ENCODE peak calls at places on chromosome 7, in six cellular contexts. One of them, this sample, is unnamed.
A peak's percentile ranks its signal among the peaks of the same experiment; 100 is the strongest.

GRCh38 chr7:125529237-125529636 is 599.6 kb upstream of the POT1 start:
- DNase-seq in thyroid gland: no peak
- DNase-seq in B cell: no peak
- DNase-seq in fibroblast of mammary gland: no peak
- DNase-seq in hepatocyte: no peak
- DNase-seq in A549: no peak
- DNase-seq in this sample: no peak

GRCh38 chr7:155368894-155369600 is 71.4 kb downstream of the INSIG1 start:
- DNase-seq in fibroblast of mammary gland: no peak
- DNase-seq in hepatocyte: no peak
- DNase-seq in B cell: no peak
- DNase-seq in thyroid gland: no peak
- DNase-seq in A549: no peak
- DNase-seq in this sample: no peak

GRCh38 chr7:37987732-37988131 is 67.3 kb downstream of the EPDR1 start:
- DNase-seq in fibroblast of mammary gland: peak; percentile 62
- DNase-seq in B cell: no peak
- DNase-seq in hepatocyte: peak; percentile 16
- DNase-seq in A549: no peak
- DNase-seq in thyroid gland: peak; percentile 19
- DNase-seq in this sample: peak; percentile 28

GRCh38 chr7:84113906-84114875 is 80.4 kb downstream of the SEMA3A start:
- DNase-seq in hepatocyte: no peak
- DNase-seq in B cell: no peak
- DNase-seq in fibroblast of mammary gland: no peak
- DNase-seq in thyroid gland: no peak
- DNase-seq in A549: no peak
- DNase-seq in this sample: no peak

GRCh38 chr7:139915864-139916716 is 87.0 kb downstream of the TBXAS1 start:
- DNase-seq in thyroid gland: peak; percentile 20
- DNase-seq in hepatocyte: peak; percentile 47
- DNase-seq in B cell: peak; percentile 21
- DNase-seq in fibroblast of mammary gland: peak; percentile 100
- DNase-seq in A549: peak; percentile 96
- DNase-seq in this sample: peak; percentile 98

GRCh38 chr7:96388166-96388565 is 66.3 kb upstream of the SLC25A13 start:
- DNase-seq in hepatocyte: no peak
- DNase-seq in thyroid gland: no peak
- DNase-seq in B cell: no peak
- DNase-seq in A549: no peak
- DNase-seq in fibroblast of mammary gland: peak; percentile 86
- DNase-seq in this sample: peak; percentile 92

GRCh38 chr7:128168667-128169210 is 72.3 kb upstream of the LEP start:
- DNase-seq in A549: no peak
- DNase-seq in thyroid gland: peak; percentile 52
- DNase-seq in fibroblast of mammary gland: no peak
- DNase-seq in B cell: peak; percentile 64
- DNase-seq in hepatocyte: peak; percentile 75
- DNase-seq in this sample: peak; percentile 22

GRCh38 chr7:127782550-127783266 is 130.7 kb downstream of the SND1 start:
- DNase-seq in thyroid gland: no peak
- DNase-seq in fibroblast of mammary gland: peak; percentile 25
- DNase-seq in A549: no peak
- DNase-seq in hepatocyte: no peak
- DNase-seq in B cell: no peak
- DNase-seq in this sample: no peak

GRCh38 chr7:152443586-152443985 is 7.8 kb upstream of the KMT2C start:
- DNase-seq in B cell: no peak
- DNase-seq in thyroid gland: no peak
- DNase-seq in fibroblast of mammary gland: no peak
- DNase-seq in hepatocyte: no peak
- DNase-seq in A549: no peak
- DNase-seq in this sample: no peak

GRCh38 chr7:70512719-70513118 is 619.2 kb upstream of the GALNT17 start:
- DNase-seq in B cell: no peak
- DNase-seq in A549: no peak
- DNase-seq in hepatocyte: no peak
- DNase-seq in fibroblast of mammary gland: no peak
- DNase-seq in thyroid gland: peak; percentile 79
- DNase-seq in this sample: no peak

GRCh38 chr7:48274662-48275061 is 103.4 kb downstream of the ABCA13 start:
- DNase-seq in fibroblast of mammary gland: no peak
- DNase-seq in B cell: no peak
- DNase-seq in hepatocyte: no peak
- DNase-seq in thyroid gland: no peak
- DNase-seq in A549: no peak
- DNase-seq in this sample: no peak

GRCh38 chr7:40268836-40269235 is 134.0 kb downstream of the SUGCT start:
- DNase-seq in hepatocyte: no peak
- DNase-seq in fibroblast of mammary gland: no peak
- DNase-seq in thyroid gland: no peak
- DNase-seq in A549: no peak
- DNase-seq in B cell: no peak
- DNase-seq in this sample: no peak

GRCh38 chr7:113125728-113126127 is 7.4 kb upstream of the SMIM30 start:
- DNase-seq in hepatocyte: no peak
- DNase-seq in thyroid gland: no peak
- DNase-seq in B cell: no peak
- DNase-seq in fibroblast of mammary gland: no peak
- DNase-seq in A549: no peak
- DNase-seq in this sample: no peak

GRCh38 chr7:49775949-49776443 is 2.6 kb downstream of the VWC2 start:
- DNase-seq in thyroid gland: no peak
- DNase-seq in fibroblast of mammary gland: no peak
- DNase-seq in A549: no peak
- DNase-seq in B cell: no peak
- DNase-seq in hepatocyte: no peak
- DNase-seq in this sample: no peak

GRCh38 chr7:3174515-3175318 is 126.3 kb upstream of the SDK1 start:
- DNase-seq in thyroid gland: no peak
- DNase-seq in B cell: no peak
- DNase-seq in hepatocyte: no peak
- DNase-seq in A549: no peak
- DNase-seq in fibroblast of mammary gland: no peak
- DNase-seq in this sample: no peak

GRCh38 chr7:38178695-38179344 is 775 bp downstream of the STARD3NL start:
- DNase-seq in thyroid gland: no peak
- DNase-seq in fibroblast of mammary gland: peak; percentile 54
- DNase-seq in B cell: peak; percentile 60
- DNase-seq in hepatocyte: no peak
- DNase-seq in A549: no peak
- DNase-seq in this sample: no peak

GRCh38 chr7:70334295-70334694 is 736.0 kb downstream of the AUTS2 start:
- DNase-seq in hepatocyte: no peak
- DNase-seq in B cell: no peak
- DNase-seq in fibroblast of mammary gland: no peak
- DNase-seq in thyroid gland: no peak
- DNase-seq in A549: no peak
- DNase-seq in this sample: no peak

GRCh38 chr7:47758546-47758945 is 176.6 kb upstream of the TNS3 start:
- DNase-seq in fibroblast of mammary gland: peak; percentile 74
- DNase-seq in A549: no peak
- DNase-seq in B cell: no peak
- DNase-seq in thyroid gland: no peak
- DNase-seq in hepatocyte: no peak
- DNase-seq in this sample: peak; percentile 56

GRCh38 chr7:115097175-115097671 is 175.3 kb downstream of the MDFIC start:
- DNase-seq in B cell: no peak
- DNase-seq in A549: no peak
- DNase-seq in fibroblast of mammary gland: peak; percentile 81
- DNase-seq in thyroid gland: no peak
- DNase-seq in hepatocyte: no peak
- DNase-seq in this sample: peak; percentile 23

GRCh38 chr7:131019351-131019750 is 285.3 kb upstream of the KLF14 start:
- DNase-seq in B cell: no peak
- DNase-seq in fibroblast of mammary gland: no peak
- DNase-seq in thyroid gland: no peak
- DNase-seq in A549: no peak
- DNase-seq in hepatocyte: no peak
- DNase-seq in this sample: no peak

GRCh38 chr7:12647364-12648219 is 39.8 kb upstream of the ARL4A start:
- DNase-seq in hepatocyte: peak; percentile 24
- DNase-seq in B cell: no peak
- DNase-seq in thyroid gland: no peak
- DNase-seq in fibroblast of mammary gland: peak; percentile 42
- DNase-seq in A549: peak; percentile 44
- DNase-seq in this sample: peak; percentile 49

GRCh38 chr7:139095194-139095659 is 14.3 kb downstream of the ZC3HAV1 start:
- DNase-seq in hepatocyte: no peak
- DNase-seq in A549: no peak
- DNase-seq in fibroblast of mammary gland: no peak
- DNase-seq in thyroid gland: peak; percentile 7
- DNase-seq in B cell: peak; percentile 82
- DNase-seq in this sample: no peak

GRCh38 chr7:91749418-91749817 is 131.1 kb downstream of the MTERF1 start:
- DNase-seq in B cell: no peak
- DNase-seq in thyroid gland: no peak
- DNase-seq in A549: no peak
- DNase-seq in hepatocyte: no peak
- DNase-seq in fibroblast of mammary gland: no peak
- DNase-seq in this sample: no peak

GRCh38 chr7:5754981-5755599 is 26.4 kb downstream of the RNF216 start:
- DNase-seq in thyroid gland: no peak
- DNase-seq in hepatocyte: no peak
- DNase-seq in fibroblast of mammary gland: no peak
- DNase-seq in A549: no peak
- DNase-seq in B cell: no peak
- DNase-seq in this sample: no peak

GRCh38 chr7:519429-519973 is at the start of gene PDGFA:
- DNase-seq in A549: no peak
- DNase-seq in hepatocyte: peak; percentile 85
- DNase-seq in B cell: peak; percentile 65
- DNase-seq in thyroid gland: peak; percentile 50
- DNase-seq in fibroblast of mammary gland: peak; percentile 36
- DNase-seq in this sample: peak; percentile 53

GRCh38 chr7:518630-519428 is 817 bp downstream of the PDGFA start:
- DNase-seq in B cell: peak; percentile 72
- DNase-seq in hepatocyte: peak; percentile 91
- DNase-seq in fibroblast of mammary gland: peak; percentile 55
- DNase-seq in thyroid gland: peak; percentile 78
- DNase-seq in A549: peak; percentile 60
- DNase-seq in this sample: peak; percentile 83

GRCh38 chr7:521221-522070 is 1.8 kb upstream of the PDGFA start:
- DNase-seq in thyroid gland: peak; percentile 53
- DNase-seq in fibroblast of mammary gland: peak; percentile 19
- DNase-seq in hepatocyte: peak; percentile 79
- DNase-seq in A549: peak; percentile 44
- DNase-seq in B cell: peak; percentile 63
- DNase-seq in this sample: no peak

GRCh38 chr7:520503-521161 is 986 bp upstream of the PDGFA start:
- DNase-seq in A549: no peak
- DNase-seq in fibroblast of mammary gland: no peak
- DNase-seq in B cell: no peak
- DNase-seq in hepatocyte: peak; percentile 70
- DNase-seq in thyroid gland: no peak
- DNase-seq in this sample: no peak

GRCh38 chr7:519974-520458 is 370 bp upstream of the PDGFA start:
- DNase-seq in fibroblast of mammary gland: peak; percentile 34
- DNase-seq in thyroid gland: peak; percentile 45
- DNase-seq in A549: peak; percentile 63
- DNase-seq in hepatocyte: peak; percentile 83
- DNase-seq in B cell: no peak
- DNase-seq in this sample: peak; percentile 60
- TF ChIP-seq CTCF in fibroblast of mammary gland: no peak
- TF ChIP-seq CTCF in thyroid gland: peak; percentile 25
- TF ChIP-seq CTCF in A549: no peak
- TF ChIP-seq CTCF in hepatocyte: no peak
- TF ChIP-seq CTCF in B cell: no peak
- TF ChIP-seq CTCF in this sample: no peak

DNA sequence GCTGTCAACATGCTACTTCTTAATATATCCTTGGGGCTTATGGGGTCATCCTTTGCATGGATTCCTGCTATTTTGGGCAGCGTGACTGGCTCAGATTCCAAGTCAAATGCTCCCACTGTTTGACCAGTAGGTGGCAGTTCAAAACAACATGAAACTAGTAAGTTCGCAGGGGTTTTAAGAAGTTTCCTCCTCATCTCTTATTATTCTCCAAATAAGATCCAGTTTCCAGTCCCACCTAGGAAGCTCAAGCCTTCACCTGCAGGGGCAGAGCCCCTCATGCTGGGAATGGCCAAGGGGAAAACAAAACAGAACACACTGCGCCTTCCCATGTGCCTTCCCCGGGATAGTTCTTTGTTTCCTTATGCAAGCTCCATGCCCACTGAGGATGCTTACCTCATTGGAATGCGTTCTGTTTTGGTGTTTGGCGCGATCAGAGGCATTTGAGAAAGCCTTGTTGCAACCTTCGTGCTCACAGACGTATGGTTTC is 259.8 kb downstream of the GLI3 start:
- DNase-seq in B cell: no peak
- DNase-seq in fibroblast of mammary gland: peak; percentile 78
- DNase-seq in A549: peak; percentile 28
- DNase-seq in thyroid gland: peak; percentile 64
- DNase-seq in hepatocyte: peak; percentile 64
- DNase-seq in this sample: peak; percentile 62
- TF ChIP-seq CTCF in B cell: peak; percentile 35
- TF ChIP-seq CTCF in fibroblast of mammary gland: peak; percentile 85
- TF ChIP-seq CTCF in A549: peak; percentile 65
- TF ChIP-seq CTCF in thyroid gland: peak; percentile 77
- TF ChIP-seq CTCF in hepatocyte: peak; percentile 71
- TF ChIP-seq CTCF in this sample: peak; percentile 75

DNA sequence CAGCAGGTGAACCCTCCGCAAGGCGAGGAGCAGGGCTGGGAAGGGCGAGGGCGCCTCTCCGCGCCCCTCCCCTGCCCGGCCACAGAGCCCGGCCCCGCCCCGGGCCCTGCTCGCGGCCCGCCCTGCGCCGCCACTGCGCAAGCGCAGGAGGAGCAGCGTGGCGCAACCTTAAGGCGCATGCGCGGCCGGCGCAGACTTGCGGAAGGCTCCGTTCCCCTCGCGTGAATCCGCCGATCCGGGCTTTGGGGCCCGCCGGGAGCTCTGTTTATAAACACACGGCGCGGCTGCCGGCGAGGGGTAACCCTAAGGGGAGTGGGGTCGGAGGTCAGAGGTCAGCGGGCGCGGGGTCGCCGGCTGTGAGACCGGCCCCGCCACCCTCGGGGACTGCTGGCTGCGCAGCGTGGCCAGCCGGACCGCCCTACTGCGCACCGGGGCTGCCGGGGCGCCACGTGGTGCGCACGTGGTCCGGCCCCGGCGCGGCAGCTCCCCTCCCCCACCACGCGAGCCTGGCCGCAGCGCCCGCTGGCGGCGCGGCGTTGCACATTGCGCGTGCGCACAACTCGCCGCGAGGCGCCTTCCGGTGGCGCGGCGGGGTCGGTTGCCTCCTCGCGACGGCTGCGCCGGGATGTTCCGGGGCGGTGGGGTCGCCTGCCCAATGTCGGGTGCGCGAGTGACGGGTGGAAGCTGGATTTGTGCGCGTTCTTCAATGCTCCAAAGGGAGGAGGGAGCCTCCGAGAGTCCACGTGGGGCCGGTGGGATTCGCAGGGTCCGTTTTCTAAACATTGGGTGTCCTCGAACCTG is 40.2 kb upstream of the FOXK1 start:
- DNase-seq in B cell: peak; percentile 98
- DNase-seq in thyroid gland: peak; percentile 95
- DNase-seq in hepatocyte: peak; percentile 98
- DNase-seq in fibroblast of mammary gland: peak; percentile 89
- DNase-seq in A549: peak; percentile 73
- DNase-seq in this sample: peak; percentile 90
- TF ChIP-seq CTCF in B cell: peak; percentile 44
- TF ChIP-seq CTCF in thyroid gland: peak; percentile 59
- TF ChIP-seq CTCF in hepatocyte: peak; percentile 51
- TF ChIP-seq CTCF in fibroblast of mammary gland: no peak
- TF ChIP-seq CTCF in A549: peak; percentile 65
- TF ChIP-seq CTCF in this sample: peak; percentile 33

GRCh38 chr7:30625283-30625682 is 30.6 kb downstream of the GARS1 start:
- DNase-seq in A549: no peak
- DNase-seq in B cell: no peak
- DNase-seq in fibroblast of mammary gland: no peak
- DNase-seq in thyroid gland: no peak
- DNase-seq in hepatocyte: no peak
- DNase-seq in this sample: no peak
- TF ChIP-seq CTCF in A549: peak; percentile 6
- TF ChIP-seq CTCF in B cell: no peak
- TF ChIP-seq CTCF in fibroblast of mammary gland: no peak
- TF ChIP-seq CTCF in thyroid gland: no peak
- TF ChIP-seq CTCF in hepatocyte: peak; percentile 17
- TF ChIP-seq CTCF in this sample: no peak